ENCODE peak calls at places on chromosomes 5 and 9, in six cellular contexts. T is neural progenitor cell, P is Peyer's patch, V is left ventricle myocardium inferior, Q is psoas muscle, Z is thyroid gland. G is an unnamed sample.

GRCh38 chr5:135964670-135965320 is 10.0 kb upstream of the LECT2 start:
- DNase-seq in T (no peak), P (no peak), V (no peak), Q (no peak), Z (no peak), G (no peak)

GRCh38 chr5:53069626-53070025 is 39.9 kb downstream of the MOCS2 start:
- DNase-seq in T (no peak), P (no peak), V (no peak), Q (no peak), Z (no peak), G (no peak)

GRCh38 chr5:10332301-10332700 is 21.2 kb upstream of the MARCHF6 start:
- DNase-seq in T (no peak), P (no peak), V (no peak), Q (no peak), Z (no peak), G (no peak)

GRCh38 chr9:14366071-14366470 is 52.1 kb upstream of the NFIB start:
- DNase-seq in T (no peak), P (no peak), V (no peak), Q (peak), Z (no peak), G (no peak)

GRCh38 chr9:89120704-89121103 is 57.9 kb downstream of the SHC3 start:
- DNase-seq in T (no peak), P (no peak), V (no peak), Q (no peak), Z (no peak), G (no peak)

GRCh38 chr9:91844656-91845291 is 105.3 kb downstream of the ROR2 start:
- DNase-seq in T (no peak), P (no peak), V (no peak), Q (no peak), Z (no peak), G (no peak)

GRCh38 chr5:78569441-78569840 is 79.1 kb downstream of the LHFPL2 start:
- DNase-seq in T (peak), P (no peak), V (no peak), Q (peak), Z (peak), G (no peak)

GRCh38 chr9:131739988-131740648 is at the start of gene RAPGEF1:
- DNase-seq in T (peak), P (peak), V (peak), Q (peak), Z (peak), G (peak)

GRCh38 chr5:92907914-92908606 is 673.0 kb downstream of the NR2F1-AS1 start:
- DNase-seq in T (no peak), P (no peak), V (no peak), Q (no peak), Z (no peak), G (no peak)

GRCh38 chr5:124025306-124025705 is 513.3 kb downstream of the CSNK1G3 start:
- DNase-seq in T (peak), P (no peak), V (no peak), Q (no peak), Z (no peak), G (no peak)

DNA sequence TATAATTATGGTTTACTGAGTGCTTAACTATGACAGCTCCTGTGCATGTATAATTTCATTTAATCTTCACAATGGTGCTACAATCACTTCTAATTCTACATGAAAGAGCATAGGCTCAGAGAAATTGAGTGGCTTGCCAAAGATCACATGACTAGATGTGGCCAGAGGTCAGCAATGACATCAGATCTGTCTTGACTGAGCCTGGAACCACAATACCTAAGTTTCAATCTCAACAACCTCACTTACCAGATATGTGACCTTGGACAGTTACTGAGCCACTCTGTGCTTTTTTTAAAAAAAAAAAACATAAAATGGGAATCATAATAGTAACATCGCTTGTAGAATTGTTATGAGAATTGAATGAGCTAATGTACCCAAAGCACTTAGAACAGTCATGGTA is 130.7 kb downstream of the TRIM32 start:
- DNase-seq in T (no peak), P (no peak), V (no peak), Q (no peak), Z (no peak), G (no peak)
- TF ChIP-seq CTCF in T (no peak), P (no peak), V (no peak), Q (no peak), Z (no peak), G (no peak)

GRCh38 chr5:141948812-141949211 is 9.2 kb downstream of the PCDH12 start:
- DNase-seq in T (no peak), P (no peak), V (no peak), Q (no peak), Z (no peak), G (no peak)

GRCh38 chr5:141954193-141954592 is 3.8 kb downstream of the PCDH12 start:
- DNase-seq in T (no peak), P (no peak), V (no peak), Q (no peak), Z (no peak), G (no peak)

GRCh38 chr5:141952030-141952429 is 6.0 kb downstream of the PCDH12 start:
- DNase-seq in T (no peak), P (no peak), V (no peak), Q (no peak), Z (no peak), G (no peak)

GRCh38 chr5:141950207-141951005 is 7.6 kb downstream of the PCDH12 start:
- DNase-seq in T (no peak), P (no peak), V (no peak), Q (no peak), Z (no peak), G (no peak)

GRCh38 chr5:141951341-141951781 is 6.6 kb downstream of the PCDH12 start:
- DNase-seq in T (peak), P (no peak), V (no peak), Q (no peak), Z (no peak), G (no peak)
- TF ChIP-seq CTCF in T (peak), P (no peak), V (peak), Q (peak), Z (peak), G (no peak)

GRCh38 chr5:55933377-55934116 is 61.2 kb downstream of the IL6ST start:
- DNase-seq in T (no peak), P (no peak), V (no peak), Q (no peak), Z (no peak), G (no peak)

GRCh38 chr5:55935371-55935770 is 59.4 kb downstream of the IL6ST start:
- DNase-seq in T (no peak), P (no peak), V (no peak), Q (no peak), Z (no peak), G (no peak)

GRCh38 chr5:55934720-55935119 is 60.0 kb downstream of the IL6ST start:
- DNase-seq in T (no peak), P (no peak), V (no peak), Q (no peak), Z (no peak), G (no peak)

GRCh38 chr5:55934117-55934613 is 60.6 kb downstream of the IL6ST start:
- DNase-seq in T (no peak), P (no peak), V (no peak), Q (no peak), Z (no peak), G (no peak)

DNA sequence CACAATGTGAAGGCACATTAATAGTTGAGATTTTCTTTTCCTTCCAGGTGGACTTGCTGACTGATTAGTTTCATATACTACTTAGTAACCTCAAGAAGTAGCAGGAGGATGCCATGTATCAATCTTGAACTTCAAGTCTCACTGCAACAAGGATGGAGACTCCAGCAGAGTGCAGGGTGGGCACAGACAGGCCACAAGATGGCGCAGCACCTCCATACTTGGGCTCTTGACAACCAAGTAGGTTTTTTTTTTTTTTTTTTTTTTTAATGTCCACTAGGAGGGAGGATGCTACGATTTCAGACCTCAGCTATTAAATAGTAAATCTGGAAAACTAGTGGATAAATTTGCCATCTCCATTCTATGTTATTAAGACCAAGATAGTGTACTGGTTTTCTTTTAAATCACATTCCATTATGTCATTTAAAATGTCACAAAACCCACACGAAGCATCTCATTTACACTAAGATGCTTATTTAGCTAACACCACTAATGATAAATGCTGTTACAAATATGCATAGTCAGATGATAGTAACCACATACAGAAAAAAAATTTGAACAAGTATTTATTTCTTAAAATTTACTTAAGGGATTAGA is 58.6 kb downstream of the IL6ST start:
- DNase-seq in T (peak), P (peak), V (peak), Q (peak), Z (peak), G (peak)
- TF ChIP-seq CTCF in T (peak), P (peak), V (peak), Q (peak), Z (peak), G (peak)

DNA sequence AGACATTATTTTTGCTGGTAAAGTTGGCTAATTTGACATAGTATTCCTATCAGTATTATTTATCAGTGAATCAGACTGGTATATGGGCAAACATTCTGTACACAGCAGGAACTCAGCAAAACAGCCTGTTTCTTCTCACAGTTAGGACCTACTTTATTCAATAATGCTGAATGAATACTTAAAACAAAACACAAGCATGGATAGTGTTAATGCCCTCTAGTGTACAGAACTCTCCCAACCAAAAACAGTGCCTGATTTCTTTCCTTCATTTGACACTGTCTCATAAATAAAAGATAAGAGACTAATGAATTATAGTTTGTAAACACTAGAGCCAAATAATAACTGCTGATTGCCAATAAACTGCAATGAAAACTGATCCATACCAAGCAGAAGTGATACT is 1113.3 kb downstream of the PTPRD start:
- DNase-seq in T (no peak), P (no peak), V (no peak), Q (no peak), Z (no peak), G (no peak)
- TF ChIP-seq CTCF in T (peak), P (no peak), V (no peak), Q (no peak), Z (no peak), G (no peak)

GRCh38 chr5:91280062-91280941 is 102.8 kb downstream of the ARRDC3 start:
- DNase-seq in T (peak), P (peak), V (peak), Q (peak), Z (peak), G (peak)
- TF ChIP-seq CTCF in T (no peak), P (no peak), V (peak), Q (no peak), Z (peak), G (no peak)

GRCh38 chr5:126777257-126777973 is 479 bp downstream of the LMNB1 start:
- DNase-seq in T (peak), P (peak), V (peak), Q (peak), Z (peak), G (peak)
- TF ChIP-seq CTCF in T (peak), P (no peak), V (peak), Q (peak), Z (peak), G (no peak)

GRCh38 chr5:150252489-150252888 is 37.1 kb downstream of the CAMK2A start:
- DNase-seq in T (no peak), P (no peak), V (no peak), Q (no peak), Z (no peak), G (no peak)

GRCh38 chr5:150251504-150251903 is 38.1 kb downstream of the CAMK2A start:
- DNase-seq in T (no peak), P (no peak), V (no peak), Q (no peak), Z (no peak), G (no peak)

GRCh38 chr5:150247726-150248125 is 41.8 kb downstream of the CAMK2A start:
- DNase-seq in T (no peak), P (no peak), V (no peak), Q (no peak), Z (no peak), G (no peak)

GRCh38 chr5:150246835-150247234 is 42.7 kb downstream of the CAMK2A start:
- DNase-seq in T (no peak), P (no peak), V (no peak), Q (peak), Z (no peak), G (no peak)

DNA sequence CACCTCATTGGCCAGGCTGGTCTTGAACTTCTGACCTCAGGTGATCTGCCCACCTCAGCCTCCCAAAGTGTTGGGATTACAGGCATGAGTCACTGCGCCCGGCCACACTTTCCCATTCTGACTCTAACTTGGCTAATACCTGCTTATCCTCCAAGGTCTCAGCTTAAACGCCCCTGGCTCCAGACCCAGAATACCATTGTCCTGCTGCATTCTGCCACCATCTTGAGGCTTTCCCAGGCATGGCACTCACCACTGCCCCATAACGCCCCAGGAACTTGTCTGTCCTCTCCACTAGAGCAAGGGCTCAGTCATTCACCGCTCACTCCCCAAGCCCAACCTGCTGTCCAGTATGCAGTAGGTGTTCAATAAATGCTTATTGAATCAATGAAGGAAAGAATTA is 39.8 kb downstream of the CAMK2A start:
- DNase-seq in T (no peak), P (no peak), V (no peak), Q (no peak), Z (no peak), G (no peak)
- TF ChIP-seq CTCF in T (peak), P (no peak), V (no peak), Q (no peak), Z (no peak), G (no peak)

G was measured in activated B cell treated with CpG ODN at 0.5 μM for 24 hours.